ENCODE peak calls at places on chromosomes 1 and 21, in eight cellular contexts. Y is AG08396; M is neuronal stem cell; L is stimulated activated CD4-positive, alpha-beta T cell treated with anti-CD3 and anti-CD28 coated beads, Interleukin-2, amount 100 ng/mL, for 48 hours; P is fibroblast of villous mesenchyme; Q is activated T-helper 1 cell treated with anti-CD3 and anti-CD28 coated beads, Interleukin-2, amount 50 U/mL, for 16 hours; H is H54; A is HS-5. W is an unnamed sample.

GRCh38 chr1:161185282-161185682 is 8.0 kb upstream of the B4GALT3 start:
- DNase-seq in A (no peak), P (peak), M (no peak), L (peak), Q (peak), H (peak), Y (peak), W (peak)

GRCh38 chr1:187689137-187689536 is 860.4 kb downstream of the PLA2G4A start:
- DNase-seq in H (no peak), Y (no peak), A (peak), L (no peak), Q (no peak), P (peak), M (no peak), W (no peak)

GRCh38 chr1:217230412-217230811 is 400.5 kb downstream of the GPATCH2 start:
- DNase-seq in Q (no peak), H (no peak), A (no peak), L (no peak), Y (no peak), M (no peak), P (no peak), W (no peak)

GRCh38 chr21:31284797-31285397 is 59.2 kb downstream of the TIAM1 start:
- DNase-seq in Q (no peak), M (no peak), L (no peak), P (no peak), A (peak), H (peak), Y (no peak), W (peak)

GRCh38 chr1:58365328-58365727 is 181.2 kb downstream of the OMA1 start:
- DNase-seq in L (no peak), A (no peak), Q (no peak), M (no peak), Y (no peak), P (no peak), H (no peak), W (no peak)

GRCh38 chr1:114021665-114022099 is 42.4 kb downstream of the OLFML3 start:
- DNase-seq in A (no peak), Q (no peak), L (no peak), M (no peak), Y (no peak), P (no peak), H (no peak), W (no peak)

GRCh38 chr1:35717911-35718476 is 690 bp downstream of the C1orf216 start:
- DNase-seq in L (no peak), Y (peak), M (no peak), H (peak), A (no peak), Q (no peak), P (peak), W (peak)

GRCh38 chr1:40438391-40439015 is 11.8 kb upstream of the ZFP69B start:
- DNase-seq in P (peak), Y (peak), L (peak), A (no peak), Q (no peak), M (no peak), H (peak), W (peak)

GRCh38 chr1:98306517-98307089 is 354.9 kb upstream of the SNX7 start:
- DNase-seq in A (no peak), Y (no peak), M (no peak), Q (no peak), P (no peak), H (no peak), L (no peak), W (no peak)

GRCh38 chr1:114485286-114485685 is 25.7 kb downstream of the TRIM33 start:
- DNase-seq in A (no peak), H (no peak), P (peak), L (no peak), Y (peak), M (no peak), Q (no peak), W (no peak)

W was measured in hepatic stellate cell.